ENCODE peak calls at places on chromosomes 13 and 19, in four cellular contexts. S is aorta; P is stimulated activated CD4-positive, alpha-beta T cell treated with anti-CD3 and anti-CD28 coated beads, Interleukin-2, amount 100 ng/mL, for 48 hours; R is substantia nigra. C is an unnamed sample.

GRCh38 chr13:114151565-114152284 is 19.3 kb upstream of the RASA3 start:
- DNase-seq in S (peak; percentile 43), P (no peak), R (no peak), C (no peak)

GRCh38 chr19:17803264-17803896 is 8.4 kb downstream of the B3GNT3 start:
- DNase-seq in S (peak; percentile 63), P (no peak), R (no peak), C (no peak)

GRCh38 chr13:46185634-46186033 is 3.7 kb upstream of the LCP1 start:
- DNase-seq in S (no peak), P (no peak), R (no peak), C (no peak)

GRCh38 chr19:54017266-54017665 is 25.8 kb downstream of the CACNG6 start:
- DNase-seq in S (no peak), P (no peak), R (no peak), C (no peak)

GRCh38 chr19:19186742-19187141 is 5.2 kb downstream of the BORCS8 start:
- DNase-seq in S (no peak), P (no peak), R (no peak), C (no peak)

GRCh38 chr13:98807774-98808173 is 55.3 kb upstream of the SLC15A1 start:
- DNase-seq in S (no peak), P (no peak), R (no peak), C (no peak)

GRCh38 chr13:21736926-21737325 is 66.1 kb downstream of the FGF9 start:
- DNase-seq in S (no peak), P (no peak), R (no peak), C (no peak)

GRCh38 chr19:43777163-43777700 is 3.5 kb downstream of the KCNN4 start:
- DNase-seq in S (peak; percentile 52), P (no peak), R (no peak), C (no peak)

GRCh38 chr13:29676941-29677452 is 81.5 kb upstream of the SLC7A1 start:
- DNase-seq in S (no peak), P (no peak), R (no peak), C (no peak)

GRCh38 chr19:17777840-17778620 is 16.9 kb upstream of the B3GNT3 start:
- DNase-seq in S (peak; percentile 79), P (peak; percentile 55), R (no peak), C (peak; percentile 16)

GRCh38 chr13:43522788-43523187 is 264.0 kb downstream of the ENOX1 start:
- DNase-seq in S (no peak), P (no peak), R (no peak), C (no peak)

GRCh38 chr19:50362656-50363424 is 2.6 kb downstream of the NAPSA start:
- DNase-seq in S (no peak), P (peak; percentile 45), R (no peak), C (no peak)

GRCh38 chr19:18781047-18781600 is 10.0 kb downstream of the COMP start:
- DNase-seq in S (no peak), P (no peak), R (no peak), C (no peak)

GRCh38 chr19:46350758-46351159 is 3.9 kb downstream of the PPP5C start:
- DNase-seq in S (peak; percentile 64), P (no peak), R (no peak), C (no peak)

GRCh38 chr13:103066079-103066880 is at the start of gene SLC10A2:
- DNase-seq in S (no peak), P (no peak), R (no peak), C (no peak)

GRCh38 chr19:53877361-53877766 is 4.6 kb upstream of the PRKCG start:
- DNase-seq in S (no peak), P (no peak), R (no peak), C (no peak)